ENCODE peak calls at places on chromosomes 6 and 20, in five cellular contexts. W is GM12878, E is HepG2, J is K562, N is H1. T is an unnamed sample. For H3K9me3, the result is how much of the 10 kb centered on the place peaks cover.

GRCh38 chr20:5078399-5078958 is 41.3 kb downstream of the PCNA start:
- DNase-seq in W (peak), E (peak), J (peak), N (no peak), T (no peak)

GRCh38 chr6:28446818-28447511 is 3.7 kb upstream of the ZSCAN23 start:
- DNase-seq in W (no peak), E (no peak), J (no peak), N (peak), T (no peak)

GRCh38 chr20:2801459-2801728 is 967 bp upstream of the CPXM1 start:
- DNase-seq in W (no peak), E (no peak), J (no peak), N (no peak), T (no peak)

GRCh38 chr6:122995930-122996796 is at the start of gene CLVS2:
- DNase-seq in W (no peak), E (no peak), J (no peak), N (peak), T (no peak)

GRCh38 chr6:44533221-44533820 is 145.8 kb downstream of the CDC5L start:
- DNase-seq in W (no peak), E (no peak), J (no peak), N (peak), T (no peak)

GRCh38 chr6:40477246-40478126 is 109.7 kb downstream of the LRFN2 start:
- DNase-seq in W (no peak), E (no peak), J (no peak), N (no peak), T (no peak)

GRCh38 chr20:62892348-62893304 is 31.0 kb upstream of the TCFL5 start:
- DNase-seq in W (no peak), E (no peak), J (no peak), N (no peak), T (no peak)

GRCh38 chr6:152055517-152055916 is 248.0 kb downstream of the ESR1 start:
- DNase-seq in W (no peak), E (no peak), J (no peak), N (no peak), T (no peak)

GRCh38 chr20:50380697-50381040 is 129.5 kb upstream of the PTPN1 start:
- DNase-seq in W (no peak), E (peak), J (no peak), N (no peak), T (no peak)

GRCh38 chr20:39042279-39043150 is 80.4 kb downstream of the DHX35 start:
- DNase-seq in W (no peak), E (no peak), J (no peak), N (no peak), T (no peak)

GRCh38 chr6:132084811-132085509 is 133.8 kb upstream of the CCN2 start:
- DNase-seq in W (peak), E (no peak), J (no peak), N (no peak), T (no peak)

GRCh38 chr6:113529191-113529590 is 328.0 kb upstream of the MARCKS start:
- DNase-seq in W (no peak), E (no peak), J (no peak), N (no peak), T (no peak)

GRCh38 chr20:44247131-44247571 is at the start of gene GDAP1L1:
- DNase-seq in W (no peak), E (no peak), J (no peak), N (peak), T (no peak)

GRCh38 chr6:137697267-137697938 is 169.7 kb upstream of the TNFAIP3 start:
- DNase-seq in W (no peak), E (peak), J (no peak), N (no peak), T (no peak)

GRCh38 chr6:106617857-106618256 is 11.4 kb downstream of the RTN4IP1 start:
- DNase-seq in W (no peak), E (no peak), J (no peak), N (no peak), T (no peak)
- H3K9me3 ChIP-seq in W (under half), E (under half), J (under half), N (under half), T (under half)

GRCh38 chr20:13654463-13655023 is 15.8 kb upstream of the TASP1 start:
- DNase-seq in W (no peak), E (no peak), J (peak), N (no peak), T (no peak)
- TF ChIP-seq SRF in W (no peak), E (no peak), J (no peak), N (no peak), T (no peak)

GRCh38 chr20:40393680-40394079 is 295.4 kb downstream of the MAFB start:
- DNase-seq in W (no peak), E (no peak), J (no peak), N (no peak), T (no peak)
- TF ChIP-seq YY1 in W (no peak), E (no peak), J (no peak), N (no peak), T (no peak)

DNA sequence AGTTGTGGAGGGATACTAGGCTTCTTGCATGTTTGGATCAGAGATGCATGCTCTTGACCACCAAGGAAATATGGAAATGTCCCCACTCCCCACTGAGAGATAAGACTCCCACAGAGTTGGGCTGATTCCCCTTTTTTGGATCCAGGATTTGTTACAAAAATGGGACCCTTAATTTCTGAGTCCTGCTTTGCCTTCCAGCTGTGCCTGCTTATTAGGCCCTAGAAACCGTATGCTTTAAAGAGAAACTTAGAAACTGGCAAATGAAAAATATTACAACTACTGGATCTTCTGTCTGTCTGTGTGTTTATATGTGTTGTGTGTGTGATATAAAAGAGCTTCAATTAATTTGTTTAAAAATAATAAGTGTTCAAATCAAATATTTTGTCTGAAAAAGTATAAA is 817.6 kb upstream of the CITED2 start:
- DNase-seq in W (no peak), E (no peak), J (no peak), N (no peak), T (no peak)
- H3K9me3 ChIP-seq in W (under half), E (half or more), J (under half), N (under half), T (under half)

GRCh38 chr20:46487628-46488027 is 25.7 kb downstream of the ZNF334 start:
- DNase-seq in W (no peak), E (no peak), J (no peak), N (no peak), T (no peak)
- TF ChIP-seq SRF in W (no peak), E (no peak), J (no peak), N (no peak), T (no peak)

DNA sequence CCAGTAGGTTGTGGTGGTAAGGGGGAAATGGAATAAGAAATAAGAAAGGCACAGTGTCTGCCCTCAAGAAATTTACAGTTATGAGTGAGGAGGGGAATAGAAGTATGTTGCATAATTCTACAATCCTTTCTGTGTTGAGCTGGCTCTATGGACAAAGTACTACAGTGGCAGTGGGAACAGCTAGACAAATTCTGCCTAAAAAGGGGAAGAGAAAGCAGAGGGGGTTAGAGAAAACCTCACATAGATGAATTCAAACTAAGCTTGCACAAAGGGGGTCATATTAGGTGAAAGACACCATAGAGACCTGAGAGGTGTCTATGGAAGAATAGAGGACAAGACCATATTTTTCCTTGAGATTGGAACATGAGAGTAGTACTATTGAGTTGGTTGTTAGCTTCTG is 146.9 kb upstream of the VGLL2 start:
- DNase-seq in W (no peak), E (no peak), J (no peak), N (no peak), T (no peak)
- TF ChIP-seq YY1 in W (no peak), E (no peak), J (no peak), N (no peak), T (no peak)

GRCh38 chr20:25165128-25165527 is 30.4 kb upstream of the ENTPD6 start:
- DNase-seq in W (no peak), E (no peak), J (no peak), N (no peak), T (no peak)
- H3K9me3 ChIP-seq in W (under half), E (under half), J (under half), N (under half), T (under half)

DNA sequence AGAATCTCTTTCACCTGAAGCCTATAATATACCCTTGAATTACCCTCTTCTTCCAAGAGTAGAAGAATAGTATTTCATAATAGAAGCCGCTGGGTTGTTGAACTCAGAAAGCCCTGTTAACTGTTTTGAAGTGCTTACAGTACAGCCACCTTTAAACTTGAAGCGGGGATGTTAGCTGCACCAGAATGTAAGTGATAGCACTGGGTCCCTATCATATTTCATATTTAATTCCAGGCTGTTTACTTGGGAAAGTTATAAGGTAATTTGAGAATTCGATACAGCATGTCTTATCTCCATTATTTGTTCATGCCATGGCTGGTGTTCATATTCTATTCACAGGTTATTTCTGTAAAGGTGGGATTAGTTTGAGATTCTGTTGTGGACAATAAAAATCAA is 63.5 kb upstream of the VSTM2L start:
- DNase-seq in W (no peak), E (no peak), J (no peak), N (no peak), T (no peak)
- TF ChIP-seq SRF in W (no peak), E (no peak), J (no peak), N (no peak), T (no peak)

GRCh38 chr6:41702089-41702745 is 33.2 kb downstream of the TFEB start:
- DNase-seq in W (no peak), E (no peak), J (peak), N (no peak), T (no peak)
- TF ChIP-seq YY1 in W (no peak), E (no peak), J (no peak), N (no peak), T (no peak)